ENCODE peak calls at places on chromosomes 6 and 20, in four cellular contexts. One of them, this sample, is unnamed.

GRCh38 chr20:58237318-58238182 is 9.1 kb upstream of the ANKRD60 start:
- DNase-seq in iPS DF 6.9: no peak
- DNase-seq in heart right ventricle: no peak
- DNase-seq in A549: no peak
- DNase-seq in this sample: no peak

GRCh38 chr6:26311385-26312095 is 53.5 kb upstream of the BTN3A2 start:
- DNase-seq in A549: no peak
- DNase-seq in iPS DF 6.9: no peak
- DNase-seq in heart right ventricle: peak; percentile 30
- DNase-seq in this sample: peak; percentile 37

GRCh38 chr6:167227984-167228383 is 63.1 kb upstream of the UNC93A start:
- DNase-seq in heart right ventricle: no peak
- DNase-seq in A549: no peak
- DNase-seq in iPS DF 6.9: no peak
- DNase-seq in this sample: no peak

GRCh38 chr20:17751640-17752039 is 51.9 kb downstream of the BANF2 start:
- DNase-seq in iPS DF 6.9: no peak
- DNase-seq in A549: no peak
- DNase-seq in heart right ventricle: no peak
- DNase-seq in this sample: no peak

GRCh38 chr6:5151295-5151954 is 66.3 kb downstream of the PPP1R3G start:
- DNase-seq in A549: no peak
- DNase-seq in iPS DF 6.9: no peak
- DNase-seq in heart right ventricle: no peak
- DNase-seq in this sample: no peak

GRCh38 chr6:143027058-143027457 is 33.6 kb upstream of the AIG1 start:
- DNase-seq in iPS DF 6.9: peak; percentile 33
- DNase-seq in heart right ventricle: peak; percentile 26
- DNase-seq in A549: no peak
- DNase-seq in this sample: peak; percentile 10

GRCh38 chr20:10536531-10536930 is 101.4 kb downstream of the SLX4IP start:
- DNase-seq in iPS DF 6.9: no peak
- DNase-seq in A549: no peak
- DNase-seq in heart right ventricle: no peak
- DNase-seq in this sample: peak; percentile 10

GRCh38 chr6:56555438-56555872 is 87.2 kb downstream of the DST start:
- DNase-seq in heart right ventricle: peak; percentile 45
- DNase-seq in iPS DF 6.9: no peak
- DNase-seq in A549: no peak
- DNase-seq in this sample: no peak

GRCh38 chr6:4732691-4733315 is 43.4 kb upstream of the CDYL start:
- DNase-seq in iPS DF 6.9: no peak
- DNase-seq in heart right ventricle: peak; percentile 31
- DNase-seq in A549: peak; percentile 68
- DNase-seq in this sample: no peak